ENCODE peak calls at places on chromosomes 4 and X, in five cellular contexts. One of them, this sample, is unnamed.

GRCh38 chr4:176921256-176921655 is 128.5 kb upstream of the VEGFC start:
- DNase-seq in NCI-H1092: no peak
- DNase-seq in RPMI7951: peak
- DNase-seq in NCI-H524: no peak
- DNase-seq in NCI-H2029: no peak
- DNase-seq in this sample: no peak

GRCh38 chr4:91032725-91033445 is 905.7 kb downstream of the CCSER1 start:
- DNase-seq in NCI-H1092: no peak
- DNase-seq in RPMI7951: no peak
- DNase-seq in NCI-H524: no peak
- DNase-seq in NCI-H2029: no peak
- DNase-seq in this sample: no peak

GRCh38 chr4:6125103-6125651 is 75.2 kb downstream of the JAKMIP1 start:
- DNase-seq in NCI-H1092: no peak
- DNase-seq in RPMI7951: no peak
- DNase-seq in NCI-H524: no peak
- DNase-seq in NCI-H2029: no peak
- DNase-seq in this sample: no peak

GRCh38 chr4:140689628-140690027 is 66.6 kb downstream of the TBC1D9 start:
- DNase-seq in NCI-H1092: no peak
- DNase-seq in RPMI7951: no peak
- DNase-seq in NCI-H524: no peak
- DNase-seq in NCI-H2029: no peak
- DNase-seq in this sample: no peak

GRCh38 chr4:173288296-173288695 is 45.9 kb downstream of the HMGB2 start:
- DNase-seq in NCI-H1092: no peak
- DNase-seq in RPMI7951: peak
- DNase-seq in NCI-H524: peak
- DNase-seq in NCI-H2029: no peak
- DNase-seq in this sample: no peak

GRCh38 chrX:11197671-11198070 is 86.5 kb downstream of the HCCS start:
- DNase-seq in NCI-H1092: no peak
- DNase-seq in RPMI7951: no peak
- DNase-seq in NCI-H524: no peak
- DNase-seq in NCI-H2029: no peak
- DNase-seq in this sample: no peak

GRCh38 chr4:21046121-21046520 is 345.9 kb downstream of the PACRGL start:
- DNase-seq in NCI-H1092: no peak
- DNase-seq in RPMI7951: peak
- DNase-seq in NCI-H524: no peak
- DNase-seq in NCI-H2029: no peak
- DNase-seq in this sample: no peak

GRCh38 chr4:124686279-124686678 is 26.3 kb downstream of the ANKRD50 start:
- DNase-seq in NCI-H1092: no peak
- DNase-seq in RPMI7951: no peak
- DNase-seq in NCI-H524: no peak
- DNase-seq in NCI-H2029: no peak
- DNase-seq in this sample: no peak

GRCh38 chr4:25402521-25402920 is 25.5 kb downstream of the ANAPC4 start:
- DNase-seq in NCI-H1092: no peak
- DNase-seq in RPMI7951: no peak
- DNase-seq in NCI-H524: no peak
- DNase-seq in NCI-H2029: no peak
- DNase-seq in this sample: no peak

GRCh38 chr4:34193451-34194154 is 2050.7 kb downstream of the ARAP2 start:
- DNase-seq in NCI-H1092: no peak
- DNase-seq in RPMI7951: peak
- DNase-seq in NCI-H524: no peak
- DNase-seq in NCI-H2029: no peak
- DNase-seq in this sample: no peak

GRCh38 chr4:141668200-141668599 is 31.8 kb downstream of the IL15 start:
- DNase-seq in NCI-H1092: no peak
- DNase-seq in RPMI7951: no peak
- DNase-seq in NCI-H524: no peak
- DNase-seq in NCI-H2029: no peak
- DNase-seq in this sample: no peak

GRCh38 chr4:14431155-14432134 is 570.8 kb upstream of the CPEB2 start:
- DNase-seq in NCI-H1092: no peak
- DNase-seq in RPMI7951: no peak
- DNase-seq in NCI-H524: no peak
- DNase-seq in NCI-H2029: no peak
- DNase-seq in this sample: no peak

GRCh38 chr4:178598672-178599071 is 1156.4 kb upstream of the AGA start:
- DNase-seq in NCI-H1092: no peak
- DNase-seq in RPMI7951: no peak
- DNase-seq in NCI-H524: no peak
- DNase-seq in NCI-H2029: no peak
- DNase-seq in this sample: no peak

GRCh38 chr4:73914071-73914470 is 44.9 kb downstream of the CXCL1 start:
- DNase-seq in NCI-H1092: no peak
- DNase-seq in RPMI7951: no peak
- DNase-seq in NCI-H524: no peak
- DNase-seq in NCI-H2029: no peak
- DNase-seq in this sample: no peak

GRCh38 chr4:3721627-3722026 is 44.6 kb upstream of the ADRA2C start:
- DNase-seq in NCI-H1092: no peak
- DNase-seq in RPMI7951: no peak
- DNase-seq in NCI-H524: no peak
- DNase-seq in NCI-H2029: no peak
- DNase-seq in this sample: no peak

GRCh38 chr4:143389543-143390195 is 53.0 kb downstream of the GAB1 start:
- DNase-seq in NCI-H1092: no peak
- DNase-seq in RPMI7951: no peak
- DNase-seq in NCI-H524: no peak
- DNase-seq in NCI-H2029: peak
- DNase-seq in this sample: no peak

GRCh38 chr4:150348079-150348478 is 233.9 kb upstream of the MAB21L2 start:
- DNase-seq in NCI-H1092: no peak
- DNase-seq in RPMI7951: peak
- DNase-seq in NCI-H524: no peak
- DNase-seq in NCI-H2029: no peak
- DNase-seq in this sample: peak

GRCh38 chr4:184816962-184817361 is 8.8 kb downstream of the ACSL1 start:
- DNase-seq in NCI-H1092: no peak
- DNase-seq in RPMI7951: no peak
- DNase-seq in NCI-H524: no peak
- DNase-seq in NCI-H2029: no peak
- DNase-seq in this sample: no peak

GRCh38 chrX:13372203-13372980 is 52.5 kb upstream of the ATXN3L start:
- DNase-seq in NCI-H1092: no peak
- DNase-seq in RPMI7951: no peak
- DNase-seq in NCI-H524: no peak
- DNase-seq in NCI-H2029: no peak
- DNase-seq in this sample: no peak

GRCh38 chr4:14028862-14029261 is 401.3 kb upstream of the BOD1L1 start:
- DNase-seq in NCI-H1092: no peak
- DNase-seq in RPMI7951: no peak
- DNase-seq in NCI-H524: no peak
- DNase-seq in NCI-H2029: no peak
- DNase-seq in this sample: no peak

GRCh38 chrX:15749642-15750610 is 11.9 kb downstream of the CA5B start:
- DNase-seq in NCI-H1092: no peak
- DNase-seq in RPMI7951: peak
- DNase-seq in NCI-H524: no peak
- DNase-seq in NCI-H2029: no peak
- DNase-seq in this sample: no peak

GRCh38 chr4:48268956-48269860 is at the start of gene TEC:
- DNase-seq in NCI-H1092: no peak
- DNase-seq in RPMI7951: peak
- DNase-seq in NCI-H524: peak
- DNase-seq in NCI-H2029: peak
- DNase-seq in this sample: no peak

GRCh38 chr4:76993787-76994641 is 44.5 kb downstream of the SEPTIN11 start:
- DNase-seq in NCI-H1092: peak
- DNase-seq in RPMI7951: peak
- DNase-seq in NCI-H524: peak
- DNase-seq in NCI-H2029: peak
- DNase-seq in this sample: no peak

GRCh38 chrX:74925210-74926088 is at the start of gene NEXMIF:
- DNase-seq in NCI-H1092: peak
- DNase-seq in RPMI7951: peak
- DNase-seq in NCI-H524: peak
- DNase-seq in NCI-H2029: peak
- DNase-seq in this sample: no peak

GRCh38 chr4:139247656-139248238 is 32.3 kb downstream of the MGARP start:
- DNase-seq in NCI-H1092: no peak
- DNase-seq in RPMI7951: no peak
- DNase-seq in NCI-H524: no peak
- DNase-seq in NCI-H2029: no peak
- DNase-seq in this sample: no peak

GRCh38 chr4:46386570-46386969 is 3.4 kb downstream of the GABRA2 start:
- DNase-seq in NCI-H1092: no peak
- DNase-seq in RPMI7951: peak
- DNase-seq in NCI-H524: peak
- DNase-seq in NCI-H2029: no peak
- DNase-seq in this sample: no peak

GRCh38 chr4:154018659-154019058 is 229.8 kb upstream of the SFRP2 start:
- DNase-seq in NCI-H1092: no peak
- DNase-seq in RPMI7951: no peak
- DNase-seq in NCI-H524: no peak
- DNase-seq in NCI-H2029: no peak
- DNase-seq in this sample: no peak

GRCh38 chr4:42302348-42302747 is 94.9 kb upstream of the SHISA3 start:
- DNase-seq in NCI-H1092: peak
- DNase-seq in RPMI7951: peak
- DNase-seq in NCI-H524: no peak
- DNase-seq in NCI-H2029: peak
- DNase-seq in this sample: no peak

GRCh38 chr4:40547446-40548132 is 82.1 kb downstream of the RBM47 start:
- DNase-seq in NCI-H1092: no peak
- DNase-seq in RPMI7951: peak
- DNase-seq in NCI-H524: peak
- DNase-seq in NCI-H2029: no peak
- DNase-seq in this sample: no peak

GRCh38 chr4:10164877-10165283 is 48.3 kb upstream of the WDR1 start:
- DNase-seq in NCI-H1092: no peak
- DNase-seq in RPMI7951: peak
- DNase-seq in NCI-H524: peak
- DNase-seq in NCI-H2029: peak
- DNase-seq in this sample: no peak

GRCh38 chr4:85825937-85826678 is 351.2 kb downstream of the ARHGAP24 start:
- DNase-seq in NCI-H1092: peak
- DNase-seq in RPMI7951: peak
- DNase-seq in NCI-H524: peak
- DNase-seq in NCI-H2029: no peak
- DNase-seq in this sample: no peak

GRCh38 chr4:140932646-140933045 is 176.5 kb upstream of the TBC1D9 start:
- DNase-seq in NCI-H1092: no peak
- DNase-seq in RPMI7951: no peak
- DNase-seq in NCI-H524: no peak
- DNase-seq in NCI-H2029: no peak
- DNase-seq in this sample: no peak

GRCh38 chr4:106530816-106531215 is 162.2 kb upstream of the GIMD1 start:
- DNase-seq in NCI-H1092: no peak
- DNase-seq in RPMI7951: no peak
- DNase-seq in NCI-H524: no peak
- DNase-seq in NCI-H2029: no peak
- DNase-seq in this sample: no peak

GRCh38 chr4:121943941-121944340 is 7.9 kb downstream of the TRPC3 start:
- DNase-seq in NCI-H1092: no peak
- DNase-seq in RPMI7951: no peak
- DNase-seq in NCI-H524: no peak
- DNase-seq in NCI-H2029: no peak
- DNase-seq in this sample: no peak

GRCh38 chr4:73603307-73603710 is 16.9 kb downstream of the RASSF6 start:
- DNase-seq in NCI-H1092: no peak
- DNase-seq in RPMI7951: peak
- DNase-seq in NCI-H524: no peak
- DNase-seq in NCI-H2029: no peak
- DNase-seq in this sample: no peak

GRCh38 chrX:2504706-2505332 is 4.0 kb upstream of the DHRSX start:
- DNase-seq in NCI-H1092: no peak
- DNase-seq in RPMI7951: no peak
- DNase-seq in NCI-H524: no peak
- DNase-seq in NCI-H2029: no peak
- DNase-seq in this sample: no peak

GRCh38 chrX:150663061-150663460 is 30.1 kb upstream of the MTMR1 start:
- DNase-seq in NCI-H1092: peak
- DNase-seq in RPMI7951: no peak
- DNase-seq in NCI-H524: no peak
- DNase-seq in NCI-H2029: no peak
- DNase-seq in this sample: no peak

GRCh38 chr4:38665846-38666490 is 2.0 kb downstream of the KLF3 start:
- DNase-seq in NCI-H1092: no peak
- DNase-seq in RPMI7951: no peak
- DNase-seq in NCI-H524: no peak
- DNase-seq in NCI-H2029: no peak
- DNase-seq in this sample: no peak

GRCh38 chr4:87465739-87466366 is 43.5 kb downstream of the NUDT9 start:
- DNase-seq in NCI-H1092: no peak
- DNase-seq in RPMI7951: peak
- DNase-seq in NCI-H524: no peak
- DNase-seq in NCI-H2029: peak
- DNase-seq in this sample: no peak

This sample was measured in keratinocyte.